ENCODE peak calls at places on chromosomes 4 and X, in seven cellular contexts. E, L, D, I, C, Y and K are unnamed samples.

GRCh38 chr4:15746110-15746509 is 32.0 kb upstream of the CD38 start:
- DNase-seq in E (no peak), L (no peak), D (no peak), I (no peak), C (no peak), Y (no peak), K (no peak)

GRCh38 chr4:98928505-98929340 is at the start of gene EIF4E:
- DNase-seq in E (peak), L (peak), D (peak), I (peak), C (peak), Y (peak), K (peak)

GRCh38 chrX:361231-362145 is 25.2 kb downstream of the PPP2R3B start:
- DNase-seq in E (no peak), L (peak), D (no peak), I (no peak), C (no peak), Y (no peak), K (no peak)

GRCh38 chrX:72018277-72019112 is 107.8 kb downstream of the NHSL2 start:
- DNase-seq in E (peak), L (peak), D (peak), I (peak), C (peak), Y (peak), K (peak)

GRCh38 chr4:80112236-80112635 is 39.2 kb upstream of the ANTXR2 start:
- DNase-seq in E (peak), L (no peak), D (peak), I (no peak), C (peak), Y (peak), K (no peak)

GRCh38 chr4:96525901-96526300 is 686.0 kb downstream of the PDHA2 start:
- DNase-seq in E (no peak), L (no peak), D (no peak), I (peak), C (no peak), Y (no peak), K (no peak)

GRCh38 chrX:110477593-110478228 is 119.1 kb downstream of the RTL9 start:
- DNase-seq in E (no peak), L (no peak), D (no peak), I (no peak), C (no peak), Y (no peak), K (no peak)

GRCh38 chr4:101792056-101792575 is 1.6 kb downstream of the BANK1 start:
- DNase-seq in E (no peak), L (no peak), D (no peak), I (no peak), C (no peak), Y (no peak), K (no peak)

GRCh38 chr4:181971973-181972372 is 271.2 kb upstream of the TENM3 start:
- DNase-seq in E (peak), L (no peak), D (no peak), I (no peak), C (no peak), Y (peak), K (no peak)

GRCh38 chr4:121791481-121791880 is 9.6 kb upstream of the EXOSC9 start:
- DNase-seq in E (no peak), L (no peak), D (no peak), I (no peak), C (no peak), Y (no peak), K (no peak)

GRCh38 chrX:920234-920799 is 289.7 kb downstream of the SHOX start:
- DNase-seq in E (no peak), L (peak), D (no peak), I (no peak), C (peak), Y (no peak), K (peak)

GRCh38 chr4:36547383-36547782 is 266.0 kb downstream of the DTHD1 start:
- DNase-seq in E (no peak), L (no peak), D (no peak), I (no peak), C (no peak), Y (no peak), K (no peak)

GRCh38 chr4:11729548-11729947 is 300.9 kb upstream of the HS3ST1 start:
- DNase-seq in E (peak), L (no peak), D (no peak), I (no peak), C (no peak), Y (peak), K (no peak)

GRCh38 chrX:118627084-118627758 is 100.2 kb upstream of the IL13RA1 start:
- DNase-seq in E (no peak), L (no peak), D (no peak), I (peak), C (no peak), Y (no peak), K (no peak)

GRCh38 chrX:33086886-33087285 is 124.5 kb downstream of the DMD start:
- DNase-seq in E (no peak), L (no peak), D (no peak), I (no peak), C (no peak), Y (no peak), K (no peak)

GRCh38 chr4:5474756-5475155 is 233.6 kb downstream of the EVC2 start:
- DNase-seq in E (no peak), L (no peak), D (no peak), I (no peak), C (no peak), Y (peak), K (no peak)

GRCh38 chr4:87255755-87256154 is 35.3 kb upstream of the KLHL8 start:
- DNase-seq in E (no peak), L (no peak), D (no peak), I (no peak), C (no peak), Y (no peak), K (no peak)

GRCh38 chr4:6271701-6272465 is 2.2 kb downstream of the WFS1 start:
- DNase-seq in E (no peak), L (no peak), D (no peak), I (no peak), C (no peak), Y (no peak), K (no peak)

GRCh38 chr4:158411180-158411721 is 110.4 kb upstream of the RXFP1 start:
- DNase-seq in E (peak), L (no peak), D (no peak), I (no peak), C (no peak), Y (peak), K (no peak)

DNA sequence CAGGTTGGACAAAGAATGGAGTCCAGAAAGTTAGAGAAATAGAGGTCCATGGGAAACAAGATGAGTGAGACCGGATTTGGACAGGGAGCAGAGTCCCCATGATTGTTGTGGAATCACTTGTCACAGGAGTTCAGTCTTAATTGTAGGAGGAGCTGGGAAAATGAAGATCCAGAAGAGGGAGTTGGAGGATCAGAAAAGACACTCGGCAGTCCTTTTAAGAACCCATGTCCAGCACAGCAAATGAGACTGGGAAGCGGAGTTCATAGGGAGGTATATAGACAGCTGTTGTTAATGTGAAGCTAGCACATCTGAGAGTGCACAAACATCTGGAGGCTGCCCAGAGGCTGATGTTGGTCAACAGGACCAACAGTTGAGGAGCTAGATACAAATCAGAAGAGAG is 111.4 kb upstream of the RXFP1 start:
- DNase-seq in E (peak), L (no peak), D (no peak), I (peak), C (no peak), Y (peak), K (no peak)
- TF ChIP-seq CTCF in E (peak), L (no peak), D (no peak), I (no peak), C (no peak), Y (peak), K (no peak)

DNA sequence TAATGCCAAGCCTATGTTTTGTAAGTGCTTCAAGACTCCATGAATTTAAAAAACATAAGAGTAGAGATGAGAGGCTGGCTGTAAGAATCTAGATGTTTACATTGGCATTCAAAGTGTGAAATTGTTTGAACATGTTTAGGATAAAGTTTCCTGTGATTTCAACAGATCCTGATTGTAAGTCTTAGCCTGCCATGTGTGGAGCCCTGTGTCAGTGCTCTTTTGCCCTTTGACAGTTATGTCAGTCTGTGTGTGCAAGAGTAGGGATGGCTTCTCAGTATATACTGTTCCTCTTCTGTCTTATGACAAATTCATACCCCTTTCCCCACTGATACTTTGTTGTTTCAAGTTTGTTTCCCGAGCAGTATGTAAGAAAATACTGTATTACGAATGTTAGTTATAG is 68.2 kb downstream of the USP9X start:
- DNase-seq in E (no peak), L (no peak), D (no peak), I (peak), C (no peak), Y (no peak), K (no peak)
- TF ChIP-seq CTCF in E (no peak), L (no peak), D (no peak), I (no peak), C (no peak), Y (no peak), K (no peak)

GRCh38 chr4:128255906-128256305 is 31.7 kb downstream of the PGRMC2 start:
- DNase-seq in E (no peak), L (no peak), D (no peak), I (no peak), C (no peak), Y (no peak), K (no peak)

GRCh38 chr4:128244379-128244778 is 43.2 kb downstream of the PGRMC2 start:
- DNase-seq in E (no peak), L (no peak), D (no peak), I (no peak), C (no peak), Y (no peak), K (no peak)

GRCh38 chr4:128247906-128248305 is 39.7 kb downstream of the PGRMC2 start:
- DNase-seq in E (no peak), L (no peak), D (no peak), I (no peak), C (no peak), Y (no peak), K (no peak)

GRCh38 chr4:128249787-128250668 is 37.6 kb downstream of the PGRMC2 start:
- DNase-seq in E (no peak), L (no peak), D (no peak), I (no peak), C (no peak), Y (no peak), K (no peak)
- TF ChIP-seq CTCF in E (no peak), L (no peak), D (no peak), I (no peak), C (no peak), Y (no peak), K (no peak)

GRCh38 chr4:54063737-54064316 is 578 bp downstream of the CHIC2 start:
- DNase-seq in E (no peak), L (peak), D (peak), I (peak), C (peak), Y (peak), K (peak)
- TF ChIP-seq CTCF in E (no peak), L (no peak), D (no peak), I (no peak), C (no peak), Y (no peak), K (no peak)

DNA sequence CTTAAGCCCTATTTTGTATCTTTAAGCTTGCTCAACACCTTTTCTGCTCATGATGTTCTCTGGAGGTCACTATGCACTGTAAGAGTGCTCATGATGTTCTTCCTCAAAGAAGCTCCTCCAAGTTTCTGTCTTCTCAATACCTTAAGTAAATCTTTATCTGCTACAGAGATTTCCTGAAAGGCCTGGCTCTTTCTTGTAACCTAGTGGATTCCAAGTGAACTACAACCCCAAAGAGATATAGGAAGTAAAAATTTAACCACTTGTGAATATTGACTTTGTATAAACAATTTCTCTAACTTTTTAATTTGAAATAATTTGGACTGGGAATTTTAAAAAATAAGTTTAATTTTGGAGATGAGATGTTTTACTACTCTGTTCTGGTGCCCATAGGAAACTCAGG is 39.3 kb upstream of the XK start:
- DNase-seq in E (no peak), L (no peak), D (no peak), I (no peak), C (no peak), Y (no peak), K (no peak)
- TF ChIP-seq CTCF in E (peak), L (peak), D (no peak), I (no peak), C (no peak), Y (no peak), K (peak)

DNA sequence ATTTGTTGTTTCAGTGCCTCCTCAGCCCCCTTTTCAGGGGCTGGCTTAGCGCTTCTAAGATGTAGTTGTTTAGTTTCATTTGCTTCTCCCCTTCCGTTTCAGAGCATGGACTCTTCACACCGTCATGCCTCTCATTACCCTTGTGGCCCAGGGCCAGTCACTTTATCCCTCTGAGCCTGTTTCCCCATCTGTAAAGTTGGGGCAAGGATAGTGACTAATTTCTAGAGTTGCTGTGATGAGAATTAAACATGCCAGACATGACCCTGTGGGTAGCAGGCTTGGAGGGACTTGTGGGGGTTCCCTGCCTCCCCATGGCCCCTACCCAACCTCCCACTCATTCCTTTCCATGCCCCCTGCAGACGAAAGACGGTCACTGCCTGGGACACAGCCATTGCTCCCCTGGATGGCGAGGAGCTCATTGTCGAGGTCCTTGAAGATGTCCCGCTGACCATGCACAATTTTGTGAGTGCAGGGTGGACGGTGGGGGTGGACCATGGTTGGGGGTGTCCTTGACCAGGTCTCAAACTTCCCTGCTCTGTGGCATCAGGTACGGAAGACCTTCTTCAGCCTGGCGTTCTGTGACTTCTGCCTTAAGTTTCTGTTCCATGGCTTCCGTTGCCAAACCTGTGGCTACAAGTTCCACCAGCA is 3.6 kb downstream of the ARAF start:
- DNase-seq in E (no peak), L (no peak), D (no peak), I (no peak), C (no peak), Y (no peak), K (no peak)
- TF ChIP-seq CTCF in E (no peak), L (no peak), D (no peak), I (no peak), C (no peak), Y (no peak), K (no peak)

DNA sequence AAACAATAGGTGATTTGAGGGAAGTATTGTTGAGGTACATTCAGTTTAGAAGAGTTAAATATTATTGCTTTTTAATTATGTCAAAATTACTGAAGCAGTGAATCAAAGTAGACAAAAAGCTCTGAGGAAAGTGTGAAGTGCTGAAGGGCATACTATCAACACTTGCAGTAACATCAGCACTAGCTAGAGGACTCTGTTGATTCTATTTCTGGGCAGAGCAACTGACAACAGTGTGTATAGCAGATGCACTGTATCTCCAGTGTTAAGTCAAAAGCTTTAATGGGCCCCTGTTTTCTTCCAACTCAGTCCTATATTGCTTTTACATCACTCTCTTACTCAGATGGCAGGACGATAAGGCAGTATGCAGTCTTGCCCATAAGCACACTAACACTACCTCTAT is 435.1 kb upstream of the AMOT start:
- DNase-seq in E (no peak), L (no peak), D (no peak), I (no peak), C (no peak), Y (no peak), K (no peak)
- TF ChIP-seq CTCF in E (no peak), L (no peak), D (no peak), I (no peak), C (no peak), Y (no peak), K (no peak)

GRCh38 chr4:143085224-143085623 is 99.5 kb upstream of the USP38 start:
- DNase-seq in E (peak), L (no peak), D (no peak), I (peak), C (no peak), Y (peak), K (no peak)
- TF ChIP-seq CTCF in E (no peak), L (no peak), D (no peak), I (no peak), C (peak), Y (no peak), K (peak)